ENCODE peak calls at places on chromosomes 13 and 19, in four cellular contexts. X is thoracic aorta, H is astrocyte of the spinal cord, B is GM23338. O is an unnamed sample.

GRCh38 chr13:33690321-33690720 is 127.6 kb upstream of the RFC3 start:
- DNase-seq in X (no peak), H (no peak), B (no peak), O (no peak)

GRCh38 chr19:7427944-7428343 is 60.9 kb downstream of the PEX11G start:
- DNase-seq in X (no peak), H (peak), B (no peak), O (no peak)

GRCh38 chr19:3186377-3186688 is 603 bp downstream of the NCLN start:
- DNase-seq in X (no peak), H (no peak), B (peak), O (no peak)

GRCh38 chr19:48121909-48122371 is 11.3 kb upstream of the PLA2G4C start:
- DNase-seq in X (no peak), H (peak), B (no peak), O (peak)

GRCh38 chr13:112161441-112162301 is 94.7 kb downstream of the SOX1 start:
- DNase-seq in X (no peak), H (no peak), B (peak), O (no peak)

GRCh38 chr19:4077800-4078683 is 11.3 kb upstream of the ZBTB7A start:
- DNase-seq in X (no peak), H (no peak), B (peak), O (no peak)

GRCh38 chr13:91242652-91243051 is 104.8 kb upstream of the MIR17HG start:
- DNase-seq in X (no peak), H (peak), B (no peak), O (no peak)

GRCh38 chr19:36573020-36573947 is at the start of gene ZNF529:
- DNase-seq in X (peak), H (peak), B (peak), O (peak)

GRCh38 chr19:5844456-5845433 is 5.2 kb upstream of the FUT6 start:
- DNase-seq in X (no peak), H (no peak), B (no peak), O (no peak)

GRCh38 chr13:84400711-84401110 is 518.4 kb upstream of the SLITRK1 start:
- DNase-seq in X (no peak), H (peak), B (no peak), O (peak)

GRCh38 chr13:44061876-44062275 is 182.2 kb downstream of the LACC1 start:
- DNase-seq in X (no peak), H (no peak), B (no peak), O (no peak)

GRCh38 chr13:24614306-24615080 is 65.7 kb upstream of the ATP12A start:
- DNase-seq in X (no peak), H (no peak), B (no peak), O (no peak)

GRCh38 chr13:79548886-79549285 is 67.9 kb downstream of the NDFIP2 start:
- DNase-seq in X (no peak), H (peak), B (no peak), O (peak)

GRCh38 chr19:3061214-3062161 is 807 bp downstream of the TLE5 start:
- DNase-seq in X (no peak), H (no peak), B (no peak), O (no peak)

GRCh38 chr13:78978381-78978998 is 319.5 kb upstream of the OBI1 start:
- DNase-seq in X (no peak), H (peak), B (peak), O (peak)

GRCh38 chr13:62643007-62643483 is 1227.4 kb upstream of the PCDH20 start:
- DNase-seq in X (no peak), H (peak), B (no peak), O (peak)

GRCh38 chr13:76980075-76980718 is 11.7 kb upstream of the CLN5 start:
- DNase-seq in X (no peak), H (peak), B (peak), O (peak)

GRCh38 chr13:63938851-63939250 is 2523.2 kb upstream of the PCDH20 start:
- DNase-seq in X (no peak), H (peak), B (no peak), O (no peak)

GRCh38 chr13:76837811-76838210 is 48.4 kb downstream of the KCTD12 start:
- DNase-seq in X (no peak), H (no peak), B (no peak), O (no peak)

GRCh38 chr19:41311072-41311471 is 1.1 kb downstream of the CCDC97 start:
- DNase-seq in X (no peak), H (no peak), B (no peak), O (peak)

GRCh38 chr19:41309225-41310030 is 544 bp upstream of the CCDC97 start:
- DNase-seq in X (no peak), H (peak), B (no peak), O (peak)

GRCh38 chr19:41310031-41310831 is at the start of gene CCDC97:
- DNase-seq in X (no peak), H (peak), B (peak), O (peak)

GRCh38 chr19:41308450-41309224 is 1.3 kb upstream of the CCDC97 start:
- DNase-seq in X (peak), H (peak), B (peak), O (peak)

GRCh38 chr19:41311613-41312012 is 1.6 kb downstream of the CCDC97 start:
- DNase-seq in X (no peak), H (no peak), B (no peak), O (no peak)
- H3K4me3 ChIP-seq in X (peak), H (no peak), B (no peak), O (no peak)

GRCh38 chr13:93079294-93079693 is 147.3 kb upstream of the GPC6 start:
- DNase-seq in X (no peak), H (peak), B (no peak), O (peak)

GRCh38 chr13:93080587-93080986 is 146.0 kb upstream of the GPC6 start:
- DNase-seq in X (no peak), H (peak), B (peak), O (peak)

DNA sequence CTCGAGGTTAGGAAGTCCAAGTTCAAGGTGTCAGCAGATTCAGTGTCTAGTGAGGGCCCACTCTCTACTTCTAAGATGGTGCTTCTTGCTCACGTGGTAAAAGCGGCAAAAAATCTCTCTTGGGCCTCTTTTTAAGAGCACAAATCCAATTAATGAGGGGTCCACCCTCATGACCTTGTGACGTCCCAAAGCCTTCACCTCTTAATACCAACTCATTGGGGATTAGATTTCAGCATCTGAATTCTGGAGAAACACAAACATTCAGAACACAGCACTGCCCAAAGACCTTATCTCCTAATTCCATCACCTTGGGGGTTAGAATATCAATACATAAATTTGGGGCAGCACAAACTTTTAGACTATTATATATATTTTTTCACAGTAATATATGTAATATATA is 146.4 kb upstream of the GPC6 start:
- DNase-seq in X (no peak), H (no peak), B (no peak), O (no peak)
- TF ChIP-seq CTCF in X (no peak), H (no peak), B (no peak), O (no peak)

GRCh38 chr13:106533940-106534843 is 1.3 kb downstream of the EFNB2 start:
- DNase-seq in X (no peak), H (peak), B (peak), O (peak)
- H3K4me3 ChIP-seq in X (peak), H (peak), B (peak), O (peak)

GRCh38 chr13:50081899-50082425 is 66.7 kb downstream of the KCNRG start:
- DNase-seq in X (peak), H (peak), B (peak), O (peak)
- TF ChIP-seq CTCF in X (no peak), H (no peak), B (no peak), O (no peak)

DNA sequence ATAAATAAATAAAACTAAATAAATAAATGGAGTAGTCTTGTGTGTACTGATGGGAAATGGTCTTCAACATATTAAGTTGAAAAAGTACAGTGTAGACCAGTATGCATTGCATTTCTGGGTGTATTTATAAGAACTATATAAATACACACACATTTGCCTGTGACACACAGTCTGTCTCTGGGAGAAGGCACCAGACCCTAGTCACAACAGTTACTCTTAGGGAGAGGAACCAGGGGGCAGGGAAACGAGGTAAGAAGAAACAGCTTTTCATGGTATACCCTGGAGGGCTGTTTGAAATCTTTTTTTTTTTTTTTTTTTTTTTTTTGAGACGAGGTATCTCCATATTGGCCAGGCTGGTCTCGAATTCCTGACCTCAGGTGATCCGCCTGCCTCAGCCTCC is 2.8 kb upstream of the S1PR2 start:
- DNase-seq in X (no peak), H (no peak), B (no peak), O (no peak)
- H3K4me3 ChIP-seq in X (no peak), H (no peak), B (no peak), O (no peak)

GRCh38 chr13:46801831-46802230 is 4.9 kb upstream of the ESD start:
- DNase-seq in X (no peak), H (no peak), B (no peak), O (peak)

GRCh38 chr13:46796515-46797467 is at the start of gene ESD:
- DNase-seq in X (peak), H (peak), B (peak), O (peak)

GRCh38 chr13:46796129-46796514 is 839 bp downstream of the ESD start:
- DNase-seq in X (no peak), H (no peak), B (no peak), O (no peak)

GRCh38 chr13:46797468-46798237 is 692 bp upstream of the ESD start:
- DNase-seq in X (no peak), H (no peak), B (no peak), O (no peak)

DNA sequence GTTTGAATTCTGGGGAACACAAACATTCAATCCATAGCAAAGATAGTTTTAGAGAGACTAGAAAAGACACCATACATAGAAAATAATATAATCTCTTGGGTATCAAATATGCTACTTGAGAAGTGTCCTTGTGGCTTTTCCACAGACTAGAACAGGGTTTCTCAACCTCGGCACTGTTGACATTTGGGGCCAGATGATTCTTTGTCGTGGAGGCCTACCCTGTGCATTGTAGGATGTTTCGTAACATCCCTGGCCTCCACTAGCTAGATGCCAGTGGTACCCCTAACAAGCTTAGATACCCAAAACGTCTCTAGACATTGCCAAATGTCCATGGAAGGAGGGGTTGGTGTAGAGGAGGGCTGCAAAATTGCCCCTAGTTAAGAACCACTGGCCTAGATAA is 2.2 kb upstream of the ESD start:
- DNase-seq in X (no peak), H (no peak), B (no peak), O (no peak)
- TF ChIP-seq CTCF in X (no peak), H (no peak), B (no peak), O (no peak)

DNA sequence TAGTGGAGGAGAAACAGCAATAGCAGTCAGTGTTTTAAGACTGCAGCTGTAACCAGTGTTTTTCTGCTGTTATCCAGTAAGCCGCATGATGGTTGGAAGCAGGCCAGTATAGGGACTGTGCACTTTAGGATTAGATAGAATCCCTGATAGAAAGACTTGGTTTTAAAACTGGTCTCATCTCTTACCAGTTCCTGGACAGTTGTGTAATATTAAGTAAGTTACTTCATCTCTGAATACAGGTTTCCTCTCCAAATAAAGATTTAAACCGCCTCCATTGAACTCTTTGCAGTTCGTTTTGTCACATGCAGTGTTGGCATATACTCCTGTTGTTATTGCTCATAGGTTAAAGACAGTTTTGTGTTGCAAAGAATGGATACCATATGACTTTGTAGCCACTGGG is 25.6 kb downstream of the URI1 start:
- DNase-seq in X (no peak), H (peak), B (no peak), O (peak)
- H3K4me3 ChIP-seq in X (no peak), H (no peak), B (no peak), O (no peak)

GRCh38 chr13:31967155-31967554 is 64.4 kb upstream of the FRY start:
- DNase-seq in X (no peak), H (no peak), B (peak), O (no peak)
- TF ChIP-seq CTCF in X (peak), H (peak), B (no peak), O (peak)

DNA sequence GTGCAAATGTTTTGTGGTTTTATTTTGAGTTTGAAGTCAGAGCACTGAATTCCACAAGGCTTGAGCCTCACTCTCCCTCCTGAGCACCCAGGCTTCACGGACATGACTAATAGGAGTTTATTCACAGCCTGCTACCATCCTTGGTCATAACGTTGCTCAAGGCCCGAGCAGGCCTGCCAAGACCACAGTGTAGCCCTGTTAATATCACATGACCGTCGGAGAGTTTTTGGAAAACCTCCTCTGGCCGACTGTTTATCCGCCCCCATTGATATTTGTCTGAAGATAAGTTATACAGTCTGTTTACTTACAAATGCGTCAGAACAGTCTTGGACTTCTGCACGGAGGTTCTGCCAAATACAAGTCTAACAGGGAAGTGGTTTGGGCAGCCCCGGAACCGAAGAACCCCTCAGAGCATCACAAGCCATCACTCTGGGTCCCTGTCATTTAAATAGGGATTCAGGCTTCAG is 89.9 kb downstream of the COL4A2 start:
- DNase-seq in X (peak), H (peak), B (no peak), O (peak)
- H3K4me3 ChIP-seq in X (peak), H (no peak), B (no peak), O (no peak)

DNA sequence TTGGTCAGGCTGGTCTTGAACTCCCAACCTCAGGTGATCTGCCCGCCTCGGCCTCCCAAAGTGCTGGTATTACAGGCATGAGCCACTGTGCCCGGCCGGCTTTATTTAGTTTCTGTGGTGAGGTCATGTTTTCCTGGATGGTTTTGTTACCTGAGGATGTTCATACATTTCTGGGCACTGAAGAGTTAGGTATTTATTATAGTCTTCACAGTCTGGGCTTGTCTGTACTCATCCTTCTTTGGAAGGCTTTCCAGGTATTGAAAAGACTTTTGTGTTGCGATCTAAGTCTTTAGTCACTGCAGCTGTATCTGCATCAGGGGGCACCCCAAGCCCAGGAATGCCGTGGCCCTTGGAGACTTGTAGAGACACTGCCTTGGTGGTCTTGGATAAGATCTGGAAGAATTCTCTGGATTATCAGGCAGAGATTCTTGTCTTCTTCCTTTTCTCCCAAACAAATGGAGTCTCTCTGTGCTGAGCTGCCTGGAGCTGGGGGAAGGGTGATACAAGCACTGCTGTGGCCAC is 12.8 kb downstream of the BLOC1S3 start:
- DNase-seq in X (no peak), H (no peak), B (no peak), O (peak)
- TF ChIP-seq CTCF in X (no peak), H (no peak), B (peak), O (peak)

O was measured in epithelial cell of esophagus.